ENCODE peak calls at places on chromosomes 1 and 21, in eight cellular contexts. H, K, Z, V, X, Y, E and M are unnamed samples.

GRCh38 chr1:205775717-205776056 is 405 bp upstream of the RAB29 start:
- DNase-seq in X (peak), Z (peak), K (no peak), Y (no peak), V (peak), H (no peak), E (peak), M (no peak)

GRCh38 chr1:227094249-227094966 is 154.3 kb downstream of the COQ8A start:
- DNase-seq in X (no peak), H (no peak), K (no peak), V (no peak), E (no peak), Y (no peak), Z (no peak), M (peak)

GRCh38 chr1:24315391-24315790 is 3.8 kb upstream of the GRHL3 start:
- DNase-seq in Y (no peak), X (no peak), Z (no peak), V (no peak), K (no peak), E (no peak), H (no peak), M (no peak)

GRCh38 chr1:208234721-208235120 is 9.5 kb downstream of the PLXNA2 start:
- DNase-seq in E (no peak), X (no peak), Z (no peak), K (no peak), H (no peak), V (no peak), Y (no peak), M (no peak)

GRCh38 chr1:21691739-21692138 is 22.6 kb upstream of the RAP1GAP start:
- DNase-seq in V (no peak), Y (no peak), E (no peak), Z (no peak), H (no peak), X (no peak), K (no peak), M (no peak)

GRCh38 chr1:47875831-47876586 is 121.2 kb downstream of the TRABD2B start:
- DNase-seq in X (peak), Y (no peak), E (no peak), Z (no peak), V (no peak), H (no peak), K (no peak), M (peak)

GRCh38 chr1:228902781-228903572 is 167.7 kb downstream of the RHOU start:
- DNase-seq in Z (peak), H (peak), V (peak), E (peak), Y (no peak), K (peak), X (peak), M (peak)

GRCh38 chr1:94283462-94283861 is 46.1 kb upstream of the ARHGAP29 start:
- DNase-seq in K (no peak), Y (no peak), Z (no peak), V (no peak), X (no peak), H (no peak), E (no peak), M (no peak)

GRCh38 chr1:164589961-164590507 is 31.1 kb downstream of the PBX1 start:
- DNase-seq in H (no peak), Y (no peak), K (no peak), V (no peak), X (no peak), Z (no peak), E (no peak), M (peak)

GRCh38 chr1:165903672-165904071 is 76.3 kb downstream of the UCK2 start:
- DNase-seq in K (peak), E (peak), V (no peak), Z (peak), X (peak), Y (no peak), H (no peak), M (no peak)

GRCh38 chr1:237507005-237507404 is 383.7 kb downstream of the ZP4 start:
- DNase-seq in K (no peak), Z (no peak), H (no peak), X (no peak), Y (no peak), E (no peak), V (no peak), M (peak)

GRCh38 chr1:1349256-1350012 is at the start of gene DVL1:
- DNase-seq in K (no peak), E (peak), Y (peak), H (no peak), V (no peak), X (no peak), Z (peak), M (peak)

GRCh38 chr1:81174811-81175476 is 625.8 kb upstream of the ADGRL2 start:
- DNase-seq in H (peak), Z (peak), Y (no peak), E (peak), K (no peak), X (peak), V (peak), M (peak)

GRCh38 chr1:22922640-22923039 is 50.0 kb downstream of the LACTBL1 start:
- DNase-seq in X (no peak), H (peak), K (no peak), E (no peak), Y (no peak), Z (peak), V (no peak), M (no peak)

GRCh38 chr21:44677881-44678280 is 4.1 kb downstream of the KRTAP12-1 start:
- DNase-seq in Y (no peak), K (no peak), V (no peak), Z (no peak), H (no peak), X (no peak), E (no peak), M (no peak)

GRCh38 chr1:240109130-240109529 is 17.4 kb downstream of the FMN2 start:
- DNase-seq in H (no peak), Y (no peak), E (no peak), X (no peak), Z (no peak), K (no peak), V (no peak), M (no peak)

GRCh38 chr1:160978510-160978927 is 23.9 kb upstream of the ITLN2 start:
- DNase-seq in X (no peak), Z (no peak), Y (no peak), H (no peak), V (no peak), E (no peak), K (no peak), M (peak)

GRCh38 chr1:175511496-175511895 is 231.9 kb downstream of the TNR start:
- DNase-seq in K (no peak), Z (no peak), X (no peak), Y (no peak), V (no peak), H (no peak), E (no peak), M (no peak)

GRCh38 chr1:81237531-81238528 is 562.9 kb upstream of the ADGRL2 start:
- DNase-seq in H (no peak), Y (no peak), Z (no peak), K (no peak), E (no peak), X (no peak), V (no peak), M (peak)

GRCh38 chr1:94730450-94730849 is 89.7 kb upstream of the SLC44A3 start:
- DNase-seq in Y (no peak), K (no peak), E (no peak), X (no peak), V (no peak), H (no peak), Z (no peak), M (no peak)

GRCh38 chr1:116909511-116910378 is at the start of gene PTGFRN:
- DNase-seq in K (peak), H (no peak), X (peak), Z (peak), Y (no peak), E (peak), V (no peak), M (peak)